ENCODE peak calls at places on chromosome 1, in eight cellular contexts. V, J, U, D, T, G, C and K are unnamed samples.

GRCh38 chr1:121587777-121588176 is 403.0 kb downstream of the SRGAP2C start:
- DNase-seq in V (no peak), J (no peak), U (no peak), D (no peak), T (no peak), G (no peak), C (no peak), K (no peak)

GRCh38 chr1:58783090-58783992 is 506 bp downstream of the JUN start:
- DNase-seq in V (peak), J (peak), U (peak), D (peak), T (no peak), G (peak), C (peak), K (peak)

GRCh38 chr1:15617874-15618684 is 821 bp downstream of the DDI2 start:
- DNase-seq in V (no peak), J (no peak), U (peak), D (peak), T (no peak), G (no peak), C (peak), K (peak)

GRCh38 chr1:102535829-102536505 is 539.2 kb upstream of the OLFM3 start:
- DNase-seq in V (no peak), J (no peak), U (no peak), D (no peak), T (no peak), G (no peak), C (no peak), K (no peak)

GRCh38 chr1:8097077-8097799 is 71.1 kb upstream of the ERRFI1 start:
- DNase-seq in V (no peak), J (no peak), U (no peak), D (peak), T (no peak), G (no peak), C (no peak), K (no peak)

GRCh38 chr1:208221291-208221622 is 22.9 kb downstream of the PLXNA2 start:
- DNase-seq in V (no peak), J (no peak), U (no peak), D (no peak), T (no peak), G (no peak), C (no peak), K (no peak)

GRCh38 chr1:221069178-221069903 is 190.1 kb downstream of the HLX start:
- DNase-seq in V (no peak), J (no peak), U (no peak), D (no peak), T (no peak), G (no peak), C (no peak), K (no peak)

GRCh38 chr1:43238991-43239469 is 30.8 kb upstream of the TMEM125 start:
- DNase-seq in V (no peak), J (peak), U (no peak), D (no peak), T (no peak), G (no peak), C (no peak), K (no peak)

GRCh38 chr1:153849487-153850185 is 73.1 kb downstream of the GATAD2B start:
- DNase-seq in V (no peak), J (no peak), U (no peak), D (no peak), T (no peak), G (no peak), C (no peak), K (no peak)

GRCh38 chr1:56758135-56758534 is 61.1 kb downstream of the FYB2 start:
- DNase-seq in V (no peak), J (no peak), U (no peak), D (peak), T (no peak), G (peak), C (no peak), K (peak)

GRCh38 chr1:91795601-91796389 is 90.2 kb downstream of the TGFBR3 start:
- DNase-seq in V (no peak), J (no peak), U (no peak), D (no peak), T (no peak), G (no peak), C (no peak), K (no peak)